ENCODE peak calls at places on chromosomes 13 and 19, in seven cellular contexts. E, G, Y, I, S, P and K are unnamed samples.

GRCh38 chr19:11798391-11799296 is at the start of gene ZNF491:
- DNase-seq in P (peak; percentile 87), G (peak; percentile 96), E (peak; percentile 94), I (peak; percentile 94), Y (peak; percentile 69), S (peak; percentile 83), K (peak; percentile 63)

GRCh38 chr13:28585557-28585956 is 73.4 kb upstream of the POMP start:
- DNase-seq in G (no peak), S (no peak), Y (no peak), P (no peak), E (no peak), I (no peak), K (no peak)

GRCh38 chr13:74930402-74931165 is 551.4 kb downstream of the TBC1D4 start:
- DNase-seq in P (no peak), Y (no peak), G (peak; percentile 93), S (peak; percentile 93), I (no peak), E (no peak), K (no peak)

GRCh38 chr13:41613984-41614581 is 156.7 kb downstream of the RGCC start:
- DNase-seq in S (peak; percentile 96), Y (peak; percentile 16), I (peak; percentile 68), E (no peak), P (no peak), G (peak; percentile 93), K (no peak)

GRCh38 chr19:54201980-54202379 is 1.3 kb downstream of the RPS9 start:
- DNase-seq in G (no peak), S (no peak), Y (no peak), E (no peak), I (no peak), P (no peak), K (no peak)

GRCh38 chr19:15354557-15355296 is 22.4 kb upstream of the BRD4 start:
- DNase-seq in G (no peak), E (no peak), S (no peak), I (no peak), Y (no peak), P (no peak), K (no peak)

GRCh38 chr13:33639158-33639557 is 178.8 kb upstream of the RFC3 start:
- DNase-seq in Y (no peak), I (peak; percentile 74), P (no peak), E (no peak), G (peak; percentile 95), S (peak; percentile 99), K (no peak)

GRCh38 chr19:42252365-42253244 is 2.3 kb downstream of the ERF start:
- DNase-seq in I (no peak), E (no peak), P (no peak), Y (no peak), G (peak; percentile 82), S (peak; percentile 71), K (no peak)

GRCh38 chr13:69565334-69565733 is 542.3 kb upstream of the ATXN8OS start:
- DNase-seq in Y (peak; percentile 57), I (no peak), G (no peak), S (peak; percentile 4), E (no peak), P (no peak), K (no peak)

GRCh38 chr13:23992722-23993438 is 95.6 kb upstream of the C1QTNF9B start:
- DNase-seq in P (no peak), S (no peak), E (no peak), Y (no peak), G (no peak), I (no peak), K (no peak)

GRCh38 chr19:16207490-16208025 is 9.8 kb downstream of the AP1M1 start:
- DNase-seq in I (no peak), E (no peak), G (no peak), Y (no peak), S (no peak), P (no peak), K (no peak)

GRCh38 chr13:98144501-98145350 is 1.8 kb downstream of the FARP1 start:
- DNase-seq in G (peak; percentile 74), Y (peak; percentile 10), P (no peak), E (no peak), S (peak; percentile 49), I (no peak), K (no peak)

GRCh38 chr13:79404985-79405384 is 1.1 kb downstream of the RBM26 start:
- DNase-seq in Y (no peak), G (no peak), I (no peak), S (peak; percentile 16), P (no peak), E (no peak), K (no peak)

GRCh38 chr19:5006821-5007220 is 37.9 kb downstream of the KDM4B start:
- DNase-seq in Y (no peak), I (no peak), S (no peak), E (no peak), P (no peak), G (no peak), K (no peak)

GRCh38 chr19:5002143-5002542 is 33.2 kb downstream of the KDM4B start:
- DNase-seq in I (no peak), S (peak; percentile 82), G (peak; percentile 84), P (no peak), Y (peak; percentile 59), E (no peak), K (peak; percentile 37)

GRCh38 chr19:5005096-5005495 is 36.2 kb downstream of the KDM4B start:
- DNase-seq in I (no peak), E (no peak), G (no peak), P (no peak), S (no peak), Y (no peak), K (no peak)

GRCh38 chr19:5003781-5004180 is 34.9 kb downstream of the KDM4B start:
- DNase-seq in G (no peak), Y (no peak), E (no peak), S (no peak), P (no peak), I (no peak), K (no peak)

GRCh38 chr19:5006201-5006600 is 37.3 kb downstream of the KDM4B start:
- DNase-seq in I (no peak), S (peak; percentile 46), P (no peak), Y (no peak), G (peak; percentile 47), E (no peak), K (no peak)
- TF ChIP-seq CTCF in I (no peak), S (no peak), P (no peak), Y (no peak), G (no peak), E (no peak), K (no peak)

GRCh38 chr19:56710437-56710836 is 38.9 kb upstream of the ZNF835 start:
- DNase-seq in I (no peak), P (no peak), S (no peak), G (no peak), Y (no peak), E (no peak), K (no peak)
- TF ChIP-seq CTCF in I (no peak), P (no peak), S (no peak), G (no peak), Y (no peak), E (no peak), K (peak; percentile 18)

GRCh38 chr19:1777149-1777548 is 23.8 kb downstream of the ONECUT3 start:
- DNase-seq in Y (no peak), I (no peak), G (no peak), P (no peak), E (no peak), S (no peak), K (no peak)

GRCh38 chr19:1779604-1779973 is 26.3 kb downstream of the ONECUT3 start:
- DNase-seq in I (no peak), E (no peak), S (no peak), G (no peak), Y (no peak), P (no peak), K (no peak)

GRCh38 chr19:1782501-1782900 is 29.2 kb downstream of the ONECUT3 start:
- DNase-seq in P (no peak), S (no peak), E (no peak), G (no peak), I (no peak), Y (no peak), K (no peak)

GRCh38 chr19:1783354-1783753 is 28.7 kb downstream of the ATP8B3 start:
- DNase-seq in Y (no peak), E (no peak), S (no peak), I (no peak), G (no peak), P (no peak), K (no peak)

GRCh38 chr19:1780272-1780957 is 27.1 kb downstream of the ONECUT3 start:
- DNase-seq in Y (no peak), G (peak; percentile 59), S (peak; percentile 36), E (no peak), I (no peak), P (no peak), K (no peak)
- TF ChIP-seq CTCF in Y (no peak), G (peak; percentile 10), S (peak; percentile 21), E (no peak), I (no peak), P (no peak), K (no peak)

DNA sequence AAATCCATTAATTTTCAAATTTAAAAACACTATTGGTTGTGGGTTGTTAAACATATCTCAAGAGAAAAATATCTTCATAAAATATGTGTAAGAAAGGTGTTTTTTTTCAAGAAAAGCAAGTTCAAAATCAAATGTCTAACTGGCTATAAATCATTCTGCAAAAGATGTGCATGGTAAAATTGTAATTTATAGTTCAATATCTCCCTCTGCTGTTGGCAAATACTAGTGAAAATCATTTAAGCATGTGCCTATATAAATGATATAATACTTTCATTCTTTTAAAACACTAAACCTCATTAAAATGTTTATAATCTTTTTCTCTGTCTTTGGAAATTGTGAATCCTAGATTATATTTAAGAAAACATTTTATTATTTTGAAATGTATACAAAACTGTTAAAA is 17.2 kb upstream of the SLITRK6 start:
- DNase-seq in G (no peak), E (no peak), Y (no peak), S (peak; percentile 1), I (no peak), P (no peak), K (no peak)
- TF ChIP-seq CTCF in G (no peak), E (no peak), Y (peak; percentile 48), S (no peak), I (no peak), P (no peak), K (peak; percentile 37)

GRCh38 chr19:17726136-17726741 is 7.0 kb downstream of the MAP1S start:
- DNase-seq in Y (no peak), E (no peak), P (no peak), I (no peak), S (no peak), G (no peak), K (no peak)
- TF ChIP-seq CTCF in Y (no peak), E (no peak), P (no peak), I (no peak), S (no peak), G (no peak), K (no peak)

DNA sequence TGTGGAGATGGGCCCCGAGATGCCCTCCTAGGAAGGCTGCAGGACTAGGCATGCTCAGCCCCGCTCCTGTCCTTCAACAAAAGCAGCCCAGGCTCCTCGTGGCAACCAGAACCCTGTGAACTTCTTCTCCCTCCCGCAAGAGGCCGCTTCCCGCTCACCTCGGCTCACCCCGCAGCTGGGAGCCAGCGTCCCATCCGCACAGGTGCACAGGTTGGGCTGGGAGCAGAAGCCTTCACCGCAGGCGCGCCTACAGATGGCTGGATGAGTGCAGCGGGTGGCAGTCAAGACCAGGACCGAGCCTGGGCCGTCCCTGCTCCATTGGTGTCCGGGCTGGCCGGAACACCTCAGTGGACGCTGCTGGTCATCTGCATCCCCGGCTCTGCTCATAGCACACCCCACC is 3.4 kb downstream of the FBN3 start:
- DNase-seq in P (no peak), E (no peak), Y (no peak), I (no peak), G (no peak), S (no peak), K (peak; percentile 23)
- TF ChIP-seq CTCF in P (no peak), E (no peak), Y (no peak), I (no peak), G (no peak), S (no peak), K (peak; percentile 40)